ENCODE peak calls at places on chromosome 7, in nine cellular contexts. One of them, this sample, is unnamed.

GRCh38 chr7:69395072-69395714 is 203.1 kb upstream of the AUTS2 start:
- DNase-seq in spleen: no peak
- DNase-seq in transverse colon: no peak
- DNase-seq in GM12878: no peak
- DNase-seq in left ventricle myocardium inferior: no peak
- DNase-seq in tibial nerve: no peak
- DNase-seq in CD4-positive, alpha-beta T cell: no peak
- DNase-seq in A549: no peak
- DNase-seq in GM23338: no peak
- DNase-seq in this sample: no peak

GRCh38 chr7:116953727-116954442 is 584 bp downstream of the ST7 start:
- DNase-seq in left ventricle myocardium inferior: peak
- DNase-seq in A549: peak
- DNase-seq in GM23338: peak
- DNase-seq in tibial nerve: peak
- DNase-seq in transverse colon: peak
- DNase-seq in CD4-positive, alpha-beta T cell: peak
- DNase-seq in GM12878: no peak
- DNase-seq in spleen: peak
- DNase-seq in this sample: no peak

GRCh38 chr7:81301815-81302214 is 383.0 kb upstream of the SEMA3C start:
- DNase-seq in tibial nerve: no peak
- DNase-seq in spleen: no peak
- DNase-seq in A549: no peak
- DNase-seq in CD4-positive, alpha-beta T cell: no peak
- DNase-seq in GM12878: no peak
- DNase-seq in transverse colon: peak
- DNase-seq in left ventricle myocardium inferior: no peak
- DNase-seq in GM23338: no peak
- DNase-seq in this sample: no peak

GRCh38 chr7:43750016-43750887 is 8.2 kb upstream of the BLVRA start:
- DNase-seq in GM23338: no peak
- DNase-seq in spleen: no peak
- DNase-seq in left ventricle myocardium inferior: no peak
- DNase-seq in GM12878: no peak
- DNase-seq in tibial nerve: no peak
- DNase-seq in transverse colon: no peak
- DNase-seq in CD4-positive, alpha-beta T cell: no peak
- DNase-seq in A549: no peak
- DNase-seq in this sample: no peak

GRCh38 chr7:64541438-64542359 is 21.2 kb downstream of the ZNF680 start:
- DNase-seq in GM12878: no peak
- DNase-seq in A549: no peak
- DNase-seq in CD4-positive, alpha-beta T cell: no peak
- DNase-seq in transverse colon: no peak
- DNase-seq in left ventricle myocardium inferior: no peak
- DNase-seq in spleen: no peak
- DNase-seq in tibial nerve: no peak
- DNase-seq in GM23338: no peak
- DNase-seq in this sample: no peak

GRCh38 chr7:18426564-18427226 is 68.9 kb upstream of the HDAC9 start:
- DNase-seq in transverse colon: no peak
- DNase-seq in GM23338: no peak
- DNase-seq in GM12878: no peak
- DNase-seq in left ventricle myocardium inferior: no peak
- DNase-seq in tibial nerve: no peak
- DNase-seq in A549: no peak
- DNase-seq in spleen: no peak
- DNase-seq in CD4-positive, alpha-beta T cell: no peak
- DNase-seq in this sample: no peak

GRCh38 chr7:7118822-7119221 is 63.5 kb upstream of the C1GALT1 start:
- DNase-seq in tibial nerve: no peak
- DNase-seq in CD4-positive, alpha-beta T cell: no peak
- DNase-seq in A549: no peak
- DNase-seq in spleen: no peak
- DNase-seq in GM23338: no peak
- DNase-seq in left ventricle myocardium inferior: no peak
- DNase-seq in transverse colon: no peak
- DNase-seq in GM12878: no peak
- DNase-seq in this sample: no peak

GRCh38 chr7:117319211-117319610 is 3.6 kb downstream of the WNT2 start:
- DNase-seq in GM12878: no peak
- DNase-seq in A549: no peak
- DNase-seq in GM23338: no peak
- DNase-seq in spleen: no peak
- DNase-seq in left ventricle myocardium inferior: no peak
- DNase-seq in tibial nerve: no peak
- DNase-seq in CD4-positive, alpha-beta T cell: no peak
- DNase-seq in transverse colon: no peak
- DNase-seq in this sample: no peak

GRCh38 chr7:22784346-22784745 is 38.3 kb downstream of the TOMM7 start:
- DNase-seq in CD4-positive, alpha-beta T cell: no peak
- DNase-seq in left ventricle myocardium inferior: no peak
- DNase-seq in GM12878: no peak
- DNase-seq in spleen: no peak
- DNase-seq in transverse colon: no peak
- DNase-seq in tibial nerve: no peak
- DNase-seq in A549: no peak
- DNase-seq in GM23338: no peak
- DNase-seq in this sample: no peak

GRCh38 chr7:101804642-101805401 is 12.6 kb upstream of the CUX1 start:
- DNase-seq in GM12878: no peak
- DNase-seq in A549: peak
- DNase-seq in spleen: peak
- DNase-seq in tibial nerve: no peak
- DNase-seq in left ventricle myocardium inferior: no peak
- DNase-seq in CD4-positive, alpha-beta T cell: no peak
- DNase-seq in transverse colon: peak
- DNase-seq in GM23338: peak
- DNase-seq in this sample: no peak

GRCh38 chr7:49855281-49855980 is 82.0 kb downstream of the VWC2 start:
- DNase-seq in GM23338: peak
- DNase-seq in transverse colon: no peak
- DNase-seq in spleen: no peak
- DNase-seq in left ventricle myocardium inferior: no peak
- DNase-seq in A549: no peak
- DNase-seq in CD4-positive, alpha-beta T cell: no peak
- DNase-seq in GM12878: no peak
- DNase-seq in tibial nerve: no peak
- DNase-seq in this sample: no peak

GRCh38 chr7:112080974-112081373 is 125.2 kb downstream of the DOCK4 start:
- DNase-seq in GM12878: peak
- DNase-seq in transverse colon: no peak
- DNase-seq in A549: no peak
- DNase-seq in CD4-positive, alpha-beta T cell: no peak
- DNase-seq in left ventricle myocardium inferior: no peak
- DNase-seq in spleen: no peak
- DNase-seq in GM23338: peak
- DNase-seq in tibial nerve: no peak
- DNase-seq in this sample: peak

GRCh38 chr7:77315102-77315501 is 101.0 kb downstream of the GSAP start:
- DNase-seq in spleen: no peak
- DNase-seq in CD4-positive, alpha-beta T cell: no peak
- DNase-seq in transverse colon: no peak
- DNase-seq in left ventricle myocardium inferior: peak
- DNase-seq in GM12878: no peak
- DNase-seq in GM23338: no peak
- DNase-seq in tibial nerve: no peak
- DNase-seq in A549: no peak
- DNase-seq in this sample: no peak

GRCh38 chr7:8105449-8106095 is 137.0 kb downstream of the GLCCI1 start:
- DNase-seq in tibial nerve: no peak
- DNase-seq in A549: no peak
- DNase-seq in transverse colon: no peak
- DNase-seq in left ventricle myocardium inferior: no peak
- DNase-seq in CD4-positive, alpha-beta T cell: no peak
- DNase-seq in GM12878: no peak
- DNase-seq in GM23338: no peak
- DNase-seq in spleen: no peak
- DNase-seq in this sample: no peak

GRCh38 chr7:139594911-139595476 is 71.5 kb downstream of the CLEC2L start:
- DNase-seq in CD4-positive, alpha-beta T cell: no peak
- DNase-seq in left ventricle myocardium inferior: no peak
- DNase-seq in A549: no peak
- DNase-seq in spleen: no peak
- DNase-seq in GM12878: no peak
- DNase-seq in transverse colon: no peak
- DNase-seq in tibial nerve: no peak
- DNase-seq in GM23338: no peak
- DNase-seq in this sample: no peak

GRCh38 chr7:32072397-32072796 is 2.2 kb upstream of the PDE1C start:
- DNase-seq in A549: no peak
- DNase-seq in tibial nerve: no peak
- DNase-seq in CD4-positive, alpha-beta T cell: no peak
- DNase-seq in spleen: no peak
- DNase-seq in GM12878: no peak
- DNase-seq in left ventricle myocardium inferior: no peak
- DNase-seq in GM23338: no peak
- DNase-seq in transverse colon: no peak
- DNase-seq in this sample: no peak
- H3K27ac ChIP-seq in A549: no peak
- H3K27ac ChIP-seq in tibial nerve: no peak
- H3K27ac ChIP-seq in CD4-positive, alpha-beta T cell: no peak
- H3K27ac ChIP-seq in spleen: no peak
- H3K27ac ChIP-seq in GM12878: no peak
- H3K27ac ChIP-seq in left ventricle myocardium inferior: peak
- H3K27ac ChIP-seq in GM23338: no peak
- H3K27ac ChIP-seq in transverse colon: no peak
- H3K27ac ChIP-seq in this sample: peak

GRCh38 chr7:30022991-30023390 is 3.5 kb downstream of the FKBP14 start:
- DNase-seq in tibial nerve: no peak
- DNase-seq in CD4-positive, alpha-beta T cell: no peak
- DNase-seq in GM23338: no peak
- DNase-seq in spleen: no peak
- DNase-seq in transverse colon: no peak
- DNase-seq in GM12878: no peak
- DNase-seq in A549: no peak
- DNase-seq in left ventricle myocardium inferior: no peak
- DNase-seq in this sample: no peak
- H3K27ac ChIP-seq in tibial nerve: no peak
- H3K27ac ChIP-seq in CD4-positive, alpha-beta T cell: no peak
- H3K27ac ChIP-seq in GM23338: no peak
- H3K27ac ChIP-seq in spleen: no peak
- H3K27ac ChIP-seq in transverse colon: no peak
- H3K27ac ChIP-seq in GM12878: no peak
- H3K27ac ChIP-seq in A549: no peak
- H3K27ac ChIP-seq in left ventricle myocardium inferior: no peak
- H3K27ac ChIP-seq in this sample: no peak

GRCh38 chr7:4707134-4707651 is 25.1 kb downstream of the FOXK1 start:
- DNase-seq in transverse colon: no peak
- DNase-seq in GM12878: no peak
- DNase-seq in A549: no peak
- DNase-seq in left ventricle myocardium inferior: no peak
- DNase-seq in tibial nerve: no peak
- DNase-seq in spleen: no peak
- DNase-seq in GM23338: peak
- DNase-seq in CD4-positive, alpha-beta T cell: no peak
- DNase-seq in this sample: no peak
- H3K27ac ChIP-seq in transverse colon: peak
- H3K27ac ChIP-seq in GM12878: no peak
- H3K27ac ChIP-seq in A549: no peak
- H3K27ac ChIP-seq in left ventricle myocardium inferior: peak
- H3K27ac ChIP-seq in tibial nerve: peak
- H3K27ac ChIP-seq in spleen: peak
- H3K27ac ChIP-seq in GM23338: peak
- H3K27ac ChIP-seq in CD4-positive, alpha-beta T cell: no peak
- H3K27ac ChIP-seq in this sample: peak

GRCh38 chr7:604038-604883 is 84.6 kb upstream of the PDGFA start:
- DNase-seq in transverse colon: peak
- DNase-seq in GM12878: peak
- DNase-seq in left ventricle myocardium inferior: peak
- DNase-seq in A549: no peak
- DNase-seq in CD4-positive, alpha-beta T cell: peak
- DNase-seq in tibial nerve: peak
- DNase-seq in GM23338: no peak
- DNase-seq in spleen: peak
- DNase-seq in this sample: no peak
- H3K27ac ChIP-seq in transverse colon: peak
- H3K27ac ChIP-seq in GM12878: peak
- H3K27ac ChIP-seq in left ventricle myocardium inferior: peak
- H3K27ac ChIP-seq in A549: peak
- H3K27ac ChIP-seq in CD4-positive, alpha-beta T cell: peak
- H3K27ac ChIP-seq in tibial nerve: peak
- H3K27ac ChIP-seq in GM23338: no peak
- H3K27ac ChIP-seq in spleen: peak
- H3K27ac ChIP-seq in this sample: peak

This sample was measured in substantia nigra.